ENCODE peak calls at places on chromosomes 12 and 14, in four cellular contexts. C is upper lobe of right lung, B is kidney, F is ovary. U is an unnamed sample.

GRCh38 chr14:100740931-100741330 is 14.2 kb downstream of the DLK1 start:
- DNase-seq in C (peak; percentile 21), B (no peak), F (no peak), U (no peak)

GRCh38 chr14:99274346-99275221 is 2.6 kb upstream of the BCL11B start:
- DNase-seq in F (peak; percentile 58), B (peak; percentile 89), C (no peak), U (peak; percentile 77)

GRCh38 chr14:24429395-24430142 is at the start of the genes CBLN3 and KHNYN:
- DNase-seq in C (peak; percentile 95), B (peak; percentile 98), F (peak; percentile 93), U (peak; percentile 93)

GRCh38 chr12:132178801-132179401 is 34.6 kb downstream of the NOC4L start:
- DNase-seq in F (no peak), B (peak; percentile 72), C (no peak), U (peak; percentile 59)

GRCh38 chr12:1691123-1692007 is 495 bp downstream of the ADIPOR2 start:
- DNase-seq in C (peak; percentile 82), B (peak; percentile 84), F (peak; percentile 48), U (no peak)

GRCh38 chr14:54572316-54572715 is 5.4 kb downstream of the SAMD4A start:
- DNase-seq in F (no peak), B (no peak), C (no peak), U (no peak)

GRCh38 chr14:71049435-71050147 is 142.3 kb downstream of the PCNX1 start:
- DNase-seq in B (no peak), F (no peak), C (no peak), U (no peak)

GRCh38 chr12:121036810-121037326 is 2.2 kb downstream of the OASL start:
- DNase-seq in F (no peak), B (no peak), C (peak; percentile 18), U (no peak)

GRCh38 chr12:113030875-113031525 is 25.5 kb upstream of the DTX1 start:
- DNase-seq in F (no peak), C (no peak), B (no peak), U (no peak)

GRCh38 chr12:54592316-54592715 is 3.9 kb upstream of the PPP1R1A start:
- DNase-seq in F (no peak), B (peak; percentile 79), C (no peak), U (no peak)

GRCh38 chr12:10102322-10102721 is 3.5 kb upstream of the CLEC1A start:
- DNase-seq in C (no peak), B (peak; percentile 24), F (no peak), U (no peak)

GRCh38 chr12:31118347-31118830 is 44.7 kb downstream of the DDX11 start:
- DNase-seq in F (peak; percentile 52), B (no peak), C (no peak), U (no peak)

GRCh38 chr12:69935651-69936100 is 110.6 kb downstream of the MYRFL start:
- DNase-seq in F (no peak), C (no peak), B (no peak), U (no peak)

GRCh38 chr14:101727611-101728010 is 33.9 kb upstream of the PPP2R5C start:
- DNase-seq in B (no peak), F (no peak), C (peak; percentile 3), U (no peak)

GRCh38 chr12:26651566-26652188 is 181.3 kb downstream of the ITPR2 start:
- DNase-seq in C (no peak), B (no peak), F (peak; percentile 63), U (no peak)

GRCh38 chr14:79320561-79320960 is 890.7 kb downstream of the DIO2 start:
- DNase-seq in C (no peak), B (no peak), F (no peak), U (no peak)

GRCh38 chr12:128381961-128382360 is 115.0 kb downstream of the TMEM132C start:
- DNase-seq in B (no peak), F (no peak), C (no peak), U (no peak)

GRCh38 chr12:59833408-59833807 is 237.6 kb downstream of the SLC16A7 start:
- DNase-seq in C (no peak), F (no peak), B (no peak), U (no peak)
- H3K27ac ChIP-seq in C (no peak overlapping the region), F (no peak overlapping the region), B (no peak overlapping the region), U (no peak overlapping the region)

GRCh38 chr12:459050-459429 is 699 bp upstream of the B4GALNT3 start:
- DNase-seq in C (no peak), F (no peak), B (no peak), U (no peak)
- H3K4me3 ChIP-seq in C (peak overlapping the region; percentile 55), F (peak overlapping the region; percentile 49), B (peak overlapping the region; percentile 61), U (peak overlapping the region; percentile 69)

DNA sequence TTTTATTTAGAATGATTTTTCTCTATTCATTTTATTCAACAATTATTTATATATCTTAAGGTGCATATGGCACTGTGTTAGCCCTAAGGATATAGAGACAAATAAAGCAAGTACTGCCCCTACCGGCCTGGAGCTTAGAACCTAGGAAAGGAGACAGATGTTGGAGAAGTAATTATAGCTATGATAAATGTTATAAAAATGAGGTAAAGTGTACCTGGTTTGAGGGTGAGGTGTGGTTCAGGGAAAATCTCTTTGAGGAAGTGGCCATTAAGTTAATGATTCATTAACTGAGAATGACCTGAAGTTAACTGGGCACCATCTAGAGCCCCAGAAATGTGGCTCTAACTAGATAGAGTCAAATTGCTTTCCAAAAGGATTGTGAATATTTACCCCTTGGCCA is 31.9 kb downstream of the CDKL1 start:
- DNase-seq in C (no peak), F (no peak), B (no peak), U (no peak)
- H3K27ac ChIP-seq in C (no peak overlapping the region), F (no peak overlapping the region), B (no peak overlapping the region), U (no peak overlapping the region)

GRCh38 chr14:22887260-22887989 is 4.4 kb downstream of the REM2 start:
- DNase-seq in B (no peak), F (peak; percentile 76), C (no peak), U (no peak)
- H3K4me3 ChIP-seq in B (peak overlapping the region; percentile 91), F (peak overlapping the region; percentile 51), C (peak overlapping the region; percentile 68), U (peak overlapping the region; percentile 65)

GRCh38 chr14:68813318-68813838 is 20.5 kb upstream of the ZFP36L1 start:
- DNase-seq in B (no peak), C (no peak), F (peak; percentile 20), U (no peak)
- H3K27ac ChIP-seq in B (peak overlapping the region; percentile 99), C (peak overlapping the region; percentile 100), F (peak overlapping the region; percentile 99), U (peak overlapping the region; percentile 99)

DNA sequence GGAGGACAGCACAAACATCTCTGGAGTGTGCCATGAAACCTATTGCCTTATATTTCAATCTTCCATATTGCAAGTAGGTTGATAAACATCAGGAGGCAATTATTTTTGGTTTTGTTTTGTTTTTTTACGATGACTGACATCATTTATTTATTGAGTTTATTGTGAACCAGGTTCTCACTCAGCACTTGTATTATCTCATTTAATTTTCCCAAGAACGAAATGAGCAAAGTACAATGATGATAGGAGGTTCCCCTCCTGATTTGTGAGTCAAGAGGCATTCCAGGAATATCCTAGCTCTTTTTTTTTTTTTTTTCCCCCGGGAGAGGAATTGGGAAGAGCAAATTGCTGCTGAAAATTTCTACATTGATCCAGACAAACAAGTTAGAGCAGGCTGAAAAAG is 4.7 kb downstream of the SOCS2 start:
- DNase-seq in B (no peak), C (no peak), F (no peak), U (no peak)
- H3K4me3 ChIP-seq in B (peak overlapping the region; percentile 12), C (no peak overlapping the region), F (no peak overlapping the region), U (no peak overlapping the region)